ENCODE peak calls at places on chromosomes 7 and 10, in five cellular contexts. M is body of pancreas, W is left lobe of liver, Q is sciatic nerve, G is AG04450. J is an unnamed sample.

GRCh38 chr7:73342645-73343044 is 14.7 kb downstream of the FKBP6 start:
- DNase-seq in G (peak), M (peak), Q (no peak), W (no peak), J (no peak)

GRCh38 chr7:134828361-134828760 is 48.9 kb downstream of the CALD1 start:
- DNase-seq in W (no peak), Q (no peak), G (no peak), M (no peak), J (no peak)

GRCh38 chr7:42913591-42913990 is 1.7 kb upstream of the C7orf25 start:
- DNase-seq in W (no peak), G (no peak), Q (no peak), M (no peak), J (no peak)

GRCh38 chr10:88913157-88913556 is 33.1 kb downstream of the STAMBPL1 start:
- DNase-seq in G (no peak), M (peak), Q (no peak), W (no peak), J (no peak)

GRCh38 chr10:28332699-28333098 is 29.8 kb upstream of the MPP7 start:
- DNase-seq in W (no peak), G (no peak), M (no peak), Q (no peak), J (no peak)

GRCh38 chr10:30786131-30786530 is 156.6 kb upstream of the LYZL2 start:
- DNase-seq in G (no peak), W (no peak), M (no peak), Q (no peak), J (no peak)

GRCh38 chr7:29248713-29249382 is 54.3 kb downstream of the CHN2 start:
- DNase-seq in M (peak), G (no peak), Q (no peak), W (peak), J (no peak)

GRCh38 chr10:12050528-12050927 is 7.9 kb upstream of the UPF2 start:
- DNase-seq in G (no peak), W (no peak), Q (no peak), M (no peak), J (no peak)

GRCh38 chr7:46660402-46660801 is 739.3 kb upstream of the IGFBP3 start:
- DNase-seq in G (no peak), M (no peak), Q (no peak), W (no peak), J (no peak)

GRCh38 chr7:123601530-123601929 is at the start of gene ASB15:
- DNase-seq in W (no peak), Q (no peak), M (no peak), G (no peak), J (no peak)

GRCh38 chr7:132430863-132431822 is 145.1 kb downstream of the PLXNA4 start:
- DNase-seq in Q (no peak), M (peak), G (peak), W (no peak), J (no peak)

GRCh38 chr10:82737556-82737955 is 862.6 kb downstream of the NRG3 start:
- DNase-seq in G (no peak), Q (no peak), W (no peak), M (no peak), J (no peak)

GRCh38 chr7:124155400-124156022 is 122.6 kb upstream of the TMEM229A start:
- DNase-seq in Q (no peak), M (no peak), W (no peak), G (peak), J (no peak)

GRCh38 chr10:14608381-14609001 is 166.2 kb downstream of the FAM107B start:
- DNase-seq in M (peak), G (no peak), Q (no peak), W (peak), J (no peak)

GRCh38 chr7:41579961-41580935 is 122.6 kb downstream of the INHBA start:
- DNase-seq in G (peak), W (no peak), M (no peak), Q (no peak), J (no peak)

GRCh38 chr7:95172420-95172819 is 151.9 kb downstream of the PON1 start:
- DNase-seq in G (no peak), W (no peak), Q (no peak), M (no peak), J (no peak)